ENCODE peak calls at places on chromosomes 11 and 22, in six cellular contexts. E, O, M, P, B and D are unnamed samples.

GRCh38 chr11:2714463-2714800 is 14.6 kb upstream of the KCNQ1OT1 start:
- DNase-seq in E (no peak), O (no peak), M (no peak), P (no peak), B (no peak), D (no peak)

GRCh38 chr11:69218946-69219720 is 63.4 kb downstream of the SMIM38 start:
- DNase-seq in E (peak), O (no peak), M (no peak), P (no peak), B (peak), D (peak)

GRCh38 chr11:127334466-127334865 is 333.9 kb upstream of the KIRREL3 start:
- DNase-seq in E (no peak), O (no peak), M (no peak), P (no peak), B (peak), D (no peak)

GRCh38 chr22:41239443-41240128 is 1.1 kb downstream of the CHADL start:
- DNase-seq in E (no peak), O (no peak), M (no peak), P (no peak), B (no peak), D (no peak)

GRCh38 chr11:125939081-125939521 is 6.7 kb upstream of the VSIG10L2 start:
- DNase-seq in E (peak), O (no peak), M (no peak), P (no peak), B (no peak), D (peak)

GRCh38 chr11:118884613-118885274 is 1.1 kb downstream of the CXCR5 start:
- DNase-seq in E (no peak), O (no peak), M (no peak), P (no peak), B (peak), D (no peak)

GRCh38 chr11:47449541-47449940 is 605 bp upstream of the RAPSN start:
- DNase-seq in E (no peak), O (no peak), M (no peak), P (no peak), B (peak), D (no peak)

GRCh38 chr11:87255589-87255988 is 217.9 kb downstream of the TMEM135 start:
- DNase-seq in E (no peak), O (no peak), M (no peak), P (no peak), B (no peak), D (no peak)

GRCh38 chr22:48171294-48171693 is 1408.8 kb downstream of the TBC1D22A start:
- DNase-seq in E (peak), O (no peak), M (no peak), P (no peak), B (no peak), D (peak)

GRCh38 chr11:86802146-86802545 is 1.8 kb downstream of the PRSS23 start:
- DNase-seq in E (no peak), O (no peak), M (peak), P (no peak), B (no peak), D (no peak)

GRCh38 chr11:61152816-61153592 is 8.2 kb downstream of the VPS37C start:
- DNase-seq in E (no peak), O (no peak), M (peak), P (no peak), B (no peak), D (no peak)

GRCh38 chr11:86380295-86380694 is 5.6 kb downstream of the CCDC81 start:
- DNase-seq in E (no peak), O (no peak), M (no peak), P (no peak), B (no peak), D (no peak)

GRCh38 chr11:36024716-36025115 is 80.9 kb downstream of the LDLRAD3 start:
- DNase-seq in E (no peak), O (no peak), M (no peak), P (no peak), B (no peak), D (no peak)

GRCh38 chr11:77761481-77761880 is 59.0 kb downstream of the RSF1 start:
- DNase-seq in E (no peak), O (no peak), M (no peak), P (no peak), B (no peak), D (no peak)

GRCh38 chr11:45182902-45183301 is 36.5 kb downstream of the PRDM11 start:
- DNase-seq in E (peak), O (peak), M (peak), P (peak), B (peak), D (peak)

GRCh38 chr11:33377100-33377851 is 120.1 kb downstream of the HIPK3 start:
- DNase-seq in E (no peak), O (no peak), M (no peak), P (no peak), B (no peak), D (no peak)

GRCh38 chr22:25661067-25661466 is 80.9 kb upstream of the MYO18B start:
- DNase-seq in E (no peak), O (no peak), M (peak), P (no peak), B (no peak), D (no peak)

GRCh38 chr11:120612363-120613263 is 101.1 kb downstream of the GRIK4 start:
- DNase-seq in E (no peak), O (peak), M (peak), P (peak), B (no peak), D (no peak)

GRCh38 chr22:37325024-37325395 is 42.7 kb downstream of the CYTH4 start:
- DNase-seq in E (no peak), O (no peak), M (no peak), P (no peak), B (no peak), D (no peak)
- H3K4me3 ChIP-seq in E (no peak), O (no peak), M (no peak), P (no peak), B (peak), D (peak)

DNA sequence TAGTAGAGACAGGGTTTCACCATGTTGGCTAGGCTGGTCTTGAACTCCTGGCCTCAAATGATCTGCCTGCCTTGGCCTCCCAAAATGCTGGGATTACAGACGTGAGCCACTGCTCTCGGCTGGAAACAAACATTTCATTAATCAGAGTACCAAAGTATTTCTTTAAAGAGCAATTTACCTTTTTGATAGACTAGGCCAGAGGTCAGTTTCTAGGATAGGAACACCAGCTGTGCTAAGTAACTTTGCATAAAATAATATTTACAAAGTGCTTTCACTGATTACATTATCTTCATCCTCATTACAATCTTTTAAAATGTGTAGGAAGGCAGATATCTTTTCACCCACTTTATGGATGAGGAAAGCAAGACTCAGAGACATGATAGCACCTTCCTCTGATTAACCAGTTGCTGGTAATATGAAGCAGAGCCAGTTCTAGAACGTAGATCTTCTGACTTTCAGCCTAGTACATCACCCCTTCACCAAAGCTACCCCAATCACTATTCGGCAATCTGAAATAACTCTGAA is 355.2 kb downstream of the SOX6 start:
- DNase-seq in E (no peak), O (no peak), M (no peak), P (no peak), B (no peak), D (no peak)
- H3K4me3 ChIP-seq in E (no peak), O (no peak), M (no peak), P (no peak), B (no peak), D (no peak)

GRCh38 chr11:73334244-73335203 is 26.4 kb downstream of the ARHGEF17 start:
- DNase-seq in E (peak), O (peak), M (peak), P (peak), B (no peak), D (peak)

GRCh38 chr11:73335204-73335923 is 27.3 kb downstream of the ARHGEF17 start:
- DNase-seq in E (peak), O (peak), M (peak), P (peak), B (peak), D (peak)

GRCh38 chr11:73331138-73331916 is 23.3 kb downstream of the ARHGEF17 start:
- DNase-seq in E (no peak), O (no peak), M (no peak), P (no peak), B (peak), D (peak)

GRCh38 chr11:73333173-73333572 is 25.1 kb downstream of the ARHGEF17 start:
- DNase-seq in E (no peak), O (no peak), M (no peak), P (no peak), B (no peak), D (no peak)

DNA sequence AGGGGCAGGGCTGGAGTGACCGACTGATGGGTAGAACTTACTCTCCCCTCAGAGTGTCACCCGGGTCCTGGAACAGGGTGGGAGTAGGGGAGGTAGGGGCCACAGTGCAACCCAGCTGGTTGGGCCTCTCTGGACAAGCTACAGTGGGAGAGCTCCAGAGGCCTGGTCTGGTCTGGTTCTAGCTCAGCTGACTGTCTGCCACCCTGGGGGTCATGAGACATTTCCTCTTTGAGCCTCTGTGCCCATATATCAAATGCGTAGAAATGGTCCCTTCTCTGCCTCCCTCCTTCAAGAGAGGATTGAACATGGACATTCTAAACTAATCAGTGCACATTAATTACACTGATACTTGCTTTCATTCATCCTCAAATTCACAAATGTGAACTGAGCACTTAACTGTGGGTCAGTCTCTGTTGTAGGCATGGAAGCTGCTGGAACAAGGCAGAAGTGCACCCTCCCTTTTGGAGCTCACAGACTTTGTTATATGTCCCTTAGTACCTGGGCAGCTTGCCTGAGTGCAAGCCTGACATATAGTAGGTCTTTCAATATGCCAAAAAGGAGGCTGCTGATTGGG is 25.6 kb downstream of the ARHGEF17 start:
- DNase-seq in E (no peak), O (no peak), M (no peak), P (no peak), B (no peak), D (no peak)
- H3K4me3 ChIP-seq in E (no peak), O (no peak), M (no peak), P (no peak), B (no peak), D (no peak)

GRCh38 chr11:123193742-123194141 is 1.3 kb downstream of the CLMP start:
- DNase-seq in E (peak), O (no peak), M (no peak), P (no peak), B (no peak), D (no peak)
- H3K4me3 ChIP-seq in E (peak), O (peak), M (peak), P (peak), B (peak), D (peak)

DNA sequence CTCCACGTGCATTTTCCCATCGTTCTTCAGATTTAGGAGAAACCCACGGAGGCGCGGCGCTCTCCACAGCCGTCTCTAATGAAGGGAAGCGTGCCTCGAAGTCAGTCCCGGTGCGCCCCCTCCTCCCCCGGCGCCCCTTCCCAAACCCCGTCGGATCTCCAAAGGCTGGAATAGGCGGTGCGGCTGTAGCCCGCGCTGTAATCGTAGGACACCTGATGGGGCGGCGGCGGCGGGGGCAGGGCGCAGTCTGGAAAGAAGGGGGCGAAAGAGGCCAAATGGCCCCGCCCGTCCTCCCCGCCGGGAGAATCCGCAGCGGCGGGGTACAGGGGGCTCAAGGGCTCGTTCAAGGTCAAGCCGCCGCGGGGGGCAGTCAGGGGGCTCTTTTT is 1.3 kb downstream of the FAM181B start:
- DNase-seq in E (no peak), O (no peak), M (no peak), P (no peak), B (peak), D (peak)
- H3K4me3 ChIP-seq in E (no peak), O (peak), M (no peak), P (peak), B (peak), D (peak)

GRCh38 chr11:116928102-116928777 is 90.8 kb upstream of the APOA1 start:
- DNase-seq in E (no peak), O (no peak), M (no peak), P (no peak), B (no peak), D (no peak)

GRCh38 chr11:116929393-116930090 is 92.1 kb upstream of the APOA1 start:
- DNase-seq in E (no peak), O (no peak), M (peak), P (no peak), B (no peak), D (no peak)

GRCh38 chr11:116930177-116930576 is 92.8 kb upstream of the APOA1 start:
- DNase-seq in E (no peak), O (no peak), M (peak), P (peak), B (no peak), D (peak)

GRCh38 chr11:116927163-116927772 is 89.8 kb upstream of the APOA1 start:
- DNase-seq in E (no peak), O (no peak), M (no peak), P (peak), B (no peak), D (no peak)

DNA sequence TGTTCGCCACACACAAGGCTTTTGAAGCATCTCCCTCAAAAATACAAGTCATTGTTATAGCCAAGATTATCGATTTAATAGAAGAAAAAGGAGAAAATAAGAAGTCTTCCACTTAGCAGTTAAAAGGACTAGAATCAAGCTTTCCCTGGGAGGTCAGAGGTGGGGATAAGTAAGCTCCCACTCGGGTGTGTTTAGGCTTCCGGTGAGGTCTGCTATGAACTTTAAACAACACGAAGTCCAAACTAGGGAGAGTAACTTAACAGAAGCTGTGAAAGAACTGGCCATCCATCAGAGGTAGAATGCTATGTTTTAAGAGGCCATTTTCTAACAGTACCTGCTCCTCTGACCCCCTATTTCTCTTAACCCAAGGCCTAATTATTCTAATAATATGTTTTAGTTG is 91.4 kb upstream of the APOA1 start:
- DNase-seq in E (no peak), O (no peak), M (no peak), P (no peak), B (no peak), D (no peak)
- H3K4me3 ChIP-seq in E (no peak), O (no peak), M (no peak), P (no peak), B (no peak), D (no peak)